ENCODE peak calls at places on chromosomes 16 and 17, in ten cellular contexts. L is OCI-LY7, N is tibial artery, Y is sigmoid colon, C is A549, U is fibroblast of lung, B is tibial nerve, G is Peyer's patch, J is cardiac muscle cell, O is heart left ventricle. H is an unnamed sample.

GRCh38 chr17:44263360-44263902 is 4.5 kb downstream of the SLC4A1 start:
- DNase-seq in B (no peak), O (no peak), Y (no peak), C (no peak), U (no peak), N (no peak), J (no peak), G (no peak), L (no peak), H (no peak)

GRCh38 chr16:77374384-77374783 is 60.5 kb downstream of the ADAMTS18 start:
- DNase-seq in O (no peak), Y (no peak), B (no peak), L (no peak), C (no peak), U (no peak), N (no peak), G (no peak), J (no peak), H (no peak)

GRCh38 chr16:16093625-16094332 is 129.5 kb downstream of the ABCC6 start:
- DNase-seq in U (no peak), G (no peak), Y (no peak), O (no peak), J (no peak), B (no peak), N (no peak), C (no peak), L (no peak), H (no peak)

GRCh38 chr17:27579304-27579703 is 51.7 kb upstream of the LGALS9 start:
- DNase-seq in O (no peak), B (no peak), J (no peak), U (no peak), Y (no peak), C (no peak), G (no peak), N (no peak), L (no peak), H (peak)

GRCh38 chr16:2598723-2599122 is 60.9 kb downstream of the PDPK1 start:
- DNase-seq in U (no peak), O (no peak), N (no peak), Y (no peak), L (no peak), G (no peak), C (no peak), J (no peak), B (no peak), H (peak)

GRCh38 chr17:57819867-57820266 is 30.0 kb downstream of the MRPS23 start:
- DNase-seq in B (no peak), C (no peak), U (no peak), L (no peak), Y (no peak), O (no peak), J (no peak), N (no peak), G (no peak), H (no peak)

GRCh38 chr16:85945424-85945751 is 46.4 kb downstream of the IRF8 start:
- DNase-seq in L (no peak), N (no peak), Y (no peak), C (no peak), U (no peak), G (no peak), O (no peak), B (no peak), J (no peak), H (no peak)

GRCh38 chr17:77908501-77908900 is 50.0 kb upstream of the TNRC6C start:
- DNase-seq in G (no peak), Y (peak), B (no peak), O (no peak), L (no peak), U (no peak), J (no peak), C (no peak), N (no peak), H (peak)

GRCh38 chr16:48180868-48181480 is 25.2 kb upstream of the ABCC12 start:
- DNase-seq in B (no peak), U (no peak), N (no peak), O (no peak), J (no peak), G (no peak), L (no peak), C (no peak), Y (peak), H (no peak)

GRCh38 chr17:2883544-2884203 is 87.4 kb downstream of the RAP1GAP2 start:
- DNase-seq in J (peak), B (no peak), L (no peak), Y (no peak), G (no peak), N (no peak), U (peak), C (peak), O (peak), H (peak)

GRCh38 chr17:71649986-71650385 is 470.8 kb upstream of the SOX9 start:
- DNase-seq in O (no peak), B (no peak), U (peak), N (no peak), J (no peak), Y (no peak), L (no peak), C (no peak), G (no peak), H (no peak)

GRCh38 chr16:10601444-10602401 is 21.3 kb upstream of the EMP2 start:
- DNase-seq in Y (no peak), N (no peak), L (no peak), J (no peak), O (peak), G (peak), U (no peak), C (no peak), B (no peak), H (no peak)

GRCh38 chr17:57480438-57481196 is 224.3 kb downstream of the MSI2 start:
- DNase-seq in J (peak), G (no peak), B (no peak), C (no peak), L (no peak), N (no peak), U (peak), Y (no peak), O (peak), H (no peak)

GRCh38 chr16:80637621-80638020 is 96.8 kb downstream of the DYNLRB2 start:
- DNase-seq in J (no peak), C (no peak), Y (no peak), U (no peak), L (no peak), N (no peak), O (no peak), G (no peak), B (no peak), H (no peak)

GRCh38 chr16:29819506-29819905 is 756 bp upstream of the MVP start:
- DNase-seq in C (peak), G (peak), B (no peak), J (no peak), U (no peak), L (no peak), N (no peak), O (no peak), Y (no peak), H (peak)
- TF ChIP-seq CTCF in C (peak), G (no peak), B (no peak), J (no peak), U (no peak), L (no peak), N (no peak), O (no peak), Y (no peak), H (no peak)

GRCh38 chr16:84059111-84059510 is 16.5 kb upstream of the SLC38A8 start:
- DNase-seq in G (peak), Y (peak), L (no peak), J (peak), B (no peak), C (no peak), O (no peak), N (no peak), U (no peak), H (peak)

GRCh38 chr16:84058664-84059063 is 16.1 kb upstream of the SLC38A8 start:
- DNase-seq in O (no peak), U (no peak), N (no peak), B (no peak), C (no peak), Y (no peak), J (peak), G (peak), L (no peak), H (peak)

GRCh38 chr16:84056933-84057332 is 14.3 kb upstream of the SLC38A8 start:
- DNase-seq in B (no peak), J (no peak), O (no peak), C (no peak), L (no peak), G (peak), N (no peak), U (no peak), Y (peak), H (no peak)

GRCh38 chr16:84059946-84060901 is 17.6 kb upstream of the SLC38A8 start:
- DNase-seq in C (no peak), N (no peak), B (no peak), G (peak), J (no peak), U (no peak), Y (peak), L (no peak), O (no peak), H (peak)

GRCh38 chr16:84058211-84058610 is 15.6 kb upstream of the SLC38A8 start:
- DNase-seq in L (no peak), U (no peak), J (no peak), O (no peak), Y (peak), B (no peak), C (no peak), G (peak), N (no peak), H (peak)
- H3K27ac ChIP-seq in L (no peak), U (no peak), J (no peak), O (peak), Y (no peak), B (no peak), C (no peak), G (no peak), N (no peak), H (no peak)

GRCh38 chr17:4540224-4541040 is 14.8 kb downstream of the MYBBP1A start:
- DNase-seq in L (no peak), B (no peak), C (no peak), U (no peak), N (no peak), J (no peak), G (peak), Y (peak), O (no peak), H (peak)
- TF ChIP-seq CTCF in L (peak), B (no peak), C (peak), U (no peak), N (no peak), J (peak), G (no peak), Y (no peak), O (peak), H (no peak)

GRCh38 chr17:66953661-66954060 is 10.8 kb upstream of the CACNG4 start:
- DNase-seq in Y (no peak), C (no peak), L (no peak), U (no peak), B (no peak), O (no peak), N (no peak), J (no peak), G (no peak), H (no peak)
- H3K27ac ChIP-seq in Y (peak), C (peak), L (no peak), U (no peak), B (no peak), O (no peak), N (no peak), J (no peak), G (no peak), H (no peak)

DNA sequence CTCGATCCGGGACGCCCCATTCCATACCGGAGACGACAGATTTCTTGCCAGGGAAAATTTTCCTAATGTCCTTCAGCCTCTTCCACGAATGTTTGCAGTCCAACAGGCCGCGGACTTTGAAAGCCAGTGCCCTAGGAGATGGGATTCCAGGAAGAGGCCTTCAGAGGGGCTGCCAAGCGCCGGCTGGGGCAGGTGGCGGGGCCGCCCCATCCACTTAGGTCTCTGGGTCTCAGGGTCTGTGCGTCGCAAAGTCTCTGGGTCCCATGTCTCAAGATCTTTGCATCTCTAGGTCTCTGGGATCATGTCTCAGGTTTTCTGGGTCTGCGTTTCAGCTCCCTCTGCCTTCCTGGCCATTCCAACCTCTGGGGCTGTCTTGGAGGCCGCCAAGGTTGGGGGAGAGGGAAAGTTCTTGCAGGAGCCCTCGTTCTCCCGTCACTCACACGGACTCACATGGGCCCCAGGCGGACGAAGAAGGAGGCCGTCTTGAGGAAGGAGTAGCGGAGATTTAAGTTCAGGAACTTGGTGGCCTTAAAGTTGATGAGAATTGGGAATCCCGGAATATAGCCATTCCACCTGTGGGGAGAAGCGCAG is 7.2 kb downstream of the ALOX12B start:
- DNase-seq in G (no peak), Y (no peak), J (no peak), N (no peak), L (no peak), U (no peak), C (no peak), O (no peak), B (no peak), H (no peak)
- TF ChIP-seq CTCF in G (no peak), Y (no peak), J (no peak), N (no peak), L (no peak), U (no peak), C (no peak), O (no peak), B (no peak), H (no peak)

GRCh38 chr16:17638134-17638533 is 167.4 kb upstream of the XYLT1 start:
- DNase-seq in C (no peak), G (no peak), B (no peak), N (no peak), L (no peak), O (no peak), J (no peak), U (no peak), Y (no peak), H (no peak)

GRCh38 chr16:17635183-17635582 is 164.4 kb upstream of the XYLT1 start:
- DNase-seq in N (no peak), G (no peak), C (no peak), U (no peak), Y (no peak), O (no peak), L (no peak), B (no peak), J (no peak), H (no peak)

GRCh38 chr16:17629936-17630335 is 159.2 kb upstream of the XYLT1 start:
- DNase-seq in C (no peak), U (no peak), O (no peak), L (no peak), N (no peak), Y (no peak), J (no peak), B (no peak), G (no peak), H (no peak)

GRCh38 chr16:17633146-17633966 is 162.6 kb upstream of the XYLT1 start:
- DNase-seq in Y (no peak), O (no peak), J (no peak), C (no peak), N (no peak), G (no peak), U (no peak), L (no peak), B (no peak), H (no peak)
- H3K27ac ChIP-seq in Y (no peak), O (no peak), J (no peak), C (no peak), N (no peak), G (no peak), U (no peak), L (no peak), B (no peak), H (no peak)

DNA sequence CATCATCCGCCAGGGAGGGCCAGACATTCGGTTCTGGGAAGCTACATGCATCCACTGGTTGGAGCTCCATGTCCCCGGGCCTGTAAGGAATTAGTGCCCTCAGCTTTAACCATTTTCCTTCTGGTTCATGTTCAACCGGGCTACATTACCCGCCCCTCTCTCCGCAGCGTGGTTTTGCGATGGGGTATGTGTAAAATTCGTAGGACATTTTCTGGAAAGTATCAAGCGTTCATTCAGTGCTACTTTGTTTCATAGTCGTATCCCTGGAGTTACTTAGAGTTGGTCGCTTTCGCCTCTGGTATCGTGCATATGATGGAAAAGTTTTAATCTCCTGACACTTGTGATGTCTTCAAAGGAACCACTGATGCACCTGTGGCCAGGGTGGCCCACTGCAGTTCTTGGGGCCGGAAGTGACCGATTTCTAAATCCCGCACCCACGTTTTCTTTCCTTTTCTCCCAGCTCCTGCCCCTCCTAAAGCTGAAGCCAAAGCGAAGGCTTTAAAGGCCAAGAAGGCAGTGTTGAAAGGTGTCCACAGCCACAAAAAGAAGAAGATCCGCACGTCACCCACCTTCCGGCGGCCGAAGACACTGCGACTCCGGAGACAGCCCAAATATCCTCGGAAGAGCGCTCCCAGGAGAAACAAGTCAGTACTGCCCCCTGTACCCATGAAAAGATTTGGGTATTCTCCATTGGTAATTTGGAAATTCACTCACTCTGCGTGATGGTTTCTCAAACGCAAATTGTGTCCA is 637 bp downstream of the RPL23A start:
- DNase-seq in C (no peak), L (peak), Y (no peak), G (no peak), B (no peak), U (no peak), J (no peak), O (no peak), N (no peak), H (peak)
- TF ChIP-seq CTCF in C (no peak), L (peak), Y (peak), G (no peak), B (no peak), U (no peak), J (peak), O (no peak), N (no peak), H (no peak)

GRCh38 chr16:67645397-67646121 is 615 bp downstream of the CARMIL2 start:
- DNase-seq in G (no peak), C (no peak), O (no peak), J (no peak), U (no peak), B (no peak), L (peak), Y (no peak), N (no peak), H (peak)
- H3K27ac ChIP-seq in G (peak), C (no peak), O (no peak), J (no peak), U (no peak), B (no peak), L (peak), Y (no peak), N (no peak), H (no peak)

DNA sequence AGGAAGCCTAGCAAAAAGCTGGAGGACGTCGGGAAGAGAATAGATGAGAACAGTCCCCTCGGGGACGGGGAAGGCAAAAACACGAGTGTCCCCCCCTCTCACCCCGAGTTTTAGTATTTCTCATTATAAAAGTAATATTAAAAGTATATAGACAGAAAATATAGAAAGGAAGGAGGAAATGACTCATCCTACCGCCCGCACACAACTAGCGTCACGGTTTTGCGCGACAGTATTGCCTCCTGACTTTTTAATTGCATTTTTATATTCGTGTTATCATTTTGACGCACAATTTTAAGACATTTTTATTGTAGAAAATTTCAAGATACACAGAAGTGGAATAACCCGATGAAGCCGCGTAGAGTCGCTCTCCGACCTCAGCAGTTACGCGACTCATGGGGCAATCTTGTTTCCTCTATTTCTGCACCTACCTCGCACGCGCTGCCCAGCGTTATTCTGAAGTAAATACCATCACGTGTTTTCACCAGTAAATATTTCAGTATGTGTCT is 652 bp upstream of the SLC25A19 start:
- DNase-seq in G (peak), J (peak), U (peak), B (peak), L (peak), C (no peak), Y (peak), N (peak), O (peak), H (no peak)
- TF ChIP-seq CTCF in G (no peak), J (peak), U (no peak), B (no peak), L (peak), C (peak), Y (no peak), N (peak), O (no peak), H (peak)

DNA sequence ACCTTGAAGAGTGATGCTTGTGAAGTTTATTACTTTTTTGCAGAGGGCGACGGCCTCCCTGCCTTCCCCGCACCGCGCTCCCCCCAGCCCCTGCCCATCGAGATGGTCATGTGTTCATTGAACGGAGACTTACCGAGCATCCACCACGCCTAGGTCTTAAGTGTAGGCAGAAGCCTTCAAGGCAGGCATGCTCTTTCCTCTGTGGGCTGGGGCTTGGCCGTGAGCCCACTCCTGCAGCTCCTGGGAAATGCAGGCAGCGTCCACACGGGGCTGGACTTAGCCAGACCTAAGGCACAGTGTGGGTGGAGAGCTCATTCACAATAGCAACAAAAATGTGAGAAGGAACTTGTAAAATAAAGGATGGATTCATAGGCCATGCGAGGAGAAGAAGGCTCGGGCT is 19.2 kb downstream of the RNF213 start:
- DNase-seq in C (no peak), O (peak), B (no peak), G (no peak), L (no peak), U (peak), N (peak), J (peak), Y (peak), H (peak)
- H3K27ac ChIP-seq in C (no peak), O (no peak), B (no peak), G (no peak), L (no peak), U (no peak), N (no peak), J (no peak), Y (no peak), H (peak)

H was measured in osteoblast.